ENCODE peak calls at places on chromosomes 13 and 19, in four cellular contexts. One of them, this sample, is unnamed.

GRCh38 chr13:110106726-110107125 is 200.2 kb downstream of the COL4A1 start:
- DNase-seq in GM12878: no peak
- DNase-seq in H1: no peak
- DNase-seq in K562: no peak
- DNase-seq in this sample: no peak

GRCh38 chr19:31402931-31403330 is 53.7 kb upstream of the TSHZ3 start:
- DNase-seq in GM12878: no peak
- DNase-seq in H1: no peak
- DNase-seq in K562: no peak
- DNase-seq in this sample: no peak

GRCh38 chr13:43132911-43133310 is 109.5 kb downstream of the DNAJC15 start:
- DNase-seq in GM12878: no peak
- DNase-seq in H1: no peak
- DNase-seq in K562: no peak
- DNase-seq in this sample: no peak

GRCh38 chr13:65347420-65348030 is 1882.6 kb downstream of the PCDH9 start:
- DNase-seq in GM12878: no peak
- DNase-seq in H1: no peak
- DNase-seq in K562: no peak
- DNase-seq in this sample: no peak

GRCh38 chr19:51799311-51799997 is 4.5 kb downstream of the FPR3 start:
- DNase-seq in GM12878: no peak
- DNase-seq in H1: no peak
- DNase-seq in K562: peak; percentile 88
- DNase-seq in this sample: peak; percentile 94

GRCh38 chr13:91132381-91132780 is 215.1 kb upstream of the MIR17HG start:
- DNase-seq in GM12878: no peak
- DNase-seq in H1: no peak
- DNase-seq in K562: no peak
- DNase-seq in this sample: no peak

GRCh38 chr19:6340493-6341201 is 7.2 kb upstream of the ACER1 start:
- DNase-seq in GM12878: no peak
- DNase-seq in H1: no peak
- DNase-seq in K562: peak; percentile 29
- DNase-seq in this sample: no peak

GRCh38 chr19:55454787-55455243 is 6.6 kb downstream of the ISOC2 start:
- DNase-seq in GM12878: no peak
- DNase-seq in H1: no peak
- DNase-seq in K562: peak; percentile 77
- DNase-seq in this sample: peak; percentile 22

GRCh38 chr19:18650048-18650435 is 13.2 kb downstream of the KLHL26 start:
- DNase-seq in GM12878: no peak
- DNase-seq in H1: no peak
- DNase-seq in K562: no peak
- DNase-seq in this sample: peak; percentile 61

GRCh38 chr19:1286451-1286858 is 782 bp downstream of the EFNA2 start:
- DNase-seq in GM12878: no peak
- DNase-seq in H1: no peak
- DNase-seq in K562: no peak
- DNase-seq in this sample: no peak

GRCh38 chr19:56732974-56733373 is 61.4 kb upstream of the ZNF835 start:
- DNase-seq in GM12878: no peak
- DNase-seq in H1: no peak
- DNase-seq in K562: no peak
- DNase-seq in this sample: no peak

GRCh38 chr13:59464926-59465325 is 698.8 kb downstream of the DIAPH3 start:
- DNase-seq in GM12878: no peak
- DNase-seq in H1: no peak
- DNase-seq in K562: no peak
- DNase-seq in this sample: no peak

GRCh38 chr13:99179460-99179859 is 21.2 kb upstream of the UBAC2 start:
- DNase-seq in GM12878: no peak
- DNase-seq in H1: no peak
- DNase-seq in K562: no peak
- DNase-seq in this sample: no peak

GRCh38 chr19:58572026-58572817 is 913 bp downstream of the MZF1 start:
- DNase-seq in GM12878: no peak
- DNase-seq in H1: no peak
- DNase-seq in K562: no peak
- DNase-seq in this sample: no peak

GRCh38 chr13:59261928-59262488 is 901.7 kb downstream of the DIAPH3 start:
- DNase-seq in GM12878: no peak
- DNase-seq in H1: no peak
- DNase-seq in K562: peak; percentile 12
- DNase-seq in this sample: peak; percentile 12

GRCh38 chr19:5225486-5226345 is 114.9 kb downstream of the PTPRS start:
- DNase-seq in GM12878: no peak
- DNase-seq in H1: no peak
- DNase-seq in K562: peak; percentile 54
- DNase-seq in this sample: no peak

GRCh38 chr13:42047561-42048322 is 706 bp upstream of the DGKH start:
- DNase-seq in GM12878: peak; percentile 8
- DNase-seq in H1: no peak
- DNase-seq in K562: peak; percentile 54
- DNase-seq in this sample: peak; percentile 70

GRCh38 chr19:18597809-18598660 is 8.6 kb downstream of the CRLF1 start:
- DNase-seq in GM12878: no peak
- DNase-seq in H1: no peak
- DNase-seq in K562: no peak
- DNase-seq in this sample: no peak

GRCh38 chr13:74036373-74036772 is 97.8 kb downstream of the KLF12 start:
- DNase-seq in GM12878: no peak
- DNase-seq in H1: peak; percentile 27
- DNase-seq in K562: no peak
- DNase-seq in this sample: no peak

GRCh38 chr13:113179374-113180230 is 21.2 kb downstream of the PROZ start:
- DNase-seq in GM12878: no peak
- DNase-seq in H1: no peak
- DNase-seq in K562: peak; percentile 43
- DNase-seq in this sample: peak; percentile 82

GRCh38 chr13:112136095-112136494 is 69.1 kb downstream of the SOX1 start:
- DNase-seq in GM12878: no peak
- DNase-seq in H1: no peak
- DNase-seq in K562: no peak
- DNase-seq in this sample: no peak

GRCh38 chr13:30679483-30680330 is 55.6 kb upstream of the ALOX5AP start:
- DNase-seq in GM12878: no peak
- DNase-seq in H1: no peak
- DNase-seq in K562: no peak
- DNase-seq in this sample: peak; percentile 41

GRCh38 chr13:71610876-71611275 is 256.1 kb downstream of the DACH1 start:
- DNase-seq in GM12878: no peak
- DNase-seq in H1: no peak
- DNase-seq in K562: no peak
- DNase-seq in this sample: no peak

GRCh38 chr13:96958286-96958891 is 35.9 kb downstream of the OXGR1 start:
- DNase-seq in GM12878: no peak
- DNase-seq in H1: no peak
- DNase-seq in K562: peak; percentile 16
- DNase-seq in this sample: peak; percentile 13

GRCh38 chr13:20418953-20419352 is 106.7 kb downstream of the CRYL1 start:
- DNase-seq in GM12878: no peak
- DNase-seq in H1: no peak
- DNase-seq in K562: no peak
- DNase-seq in this sample: no peak

GRCh38 chr13:25727250-25727649 is 324.6 kb downstream of the SHISA2 start:
- DNase-seq in GM12878: no peak
- DNase-seq in H1: no peak
- DNase-seq in K562: no peak
- DNase-seq in this sample: no peak

GRCh38 chr19:52566588-52566987 is 3.5 kb upstream of the ZNF701 start:
- DNase-seq in GM12878: no peak
- DNase-seq in H1: no peak
- DNase-seq in K562: peak; percentile 34
- DNase-seq in this sample: peak; percentile 84

GRCh38 chr19:37943480-37943879 is 36.5 kb downstream of the SIPA1L3 start:
- DNase-seq in GM12878: no peak
- DNase-seq in H1: no peak
- DNase-seq in K562: peak; percentile 81
- DNase-seq in this sample: no peak

GRCh38 chr13:74040200-74040599 is 94.0 kb downstream of the KLF12 start:
- DNase-seq in GM12878: no peak
- DNase-seq in H1: peak; percentile 58
- DNase-seq in K562: peak; percentile 14
- DNase-seq in this sample: peak; percentile 31

GRCh38 chr19:39846678-39847486 is 703 bp upstream of the FBL start:
- DNase-seq in GM12878: no peak
- DNase-seq in H1: no peak
- DNase-seq in K562: peak; percentile 91
- DNase-seq in this sample: no peak

GRCh38 chr19:1512671-1513491 is at the start of gene ADAMTSL5:
- DNase-seq in GM12878: no peak
- DNase-seq in H1: no peak
- DNase-seq in K562: peak; percentile 91
- DNase-seq in this sample: peak; percentile 28

GRCh38 chr19:38695832-38696732 is 48.2 kb downstream of the CAPN12 start:
- DNase-seq in GM12878: no peak
- DNase-seq in H1: no peak
- DNase-seq in K562: no peak
- DNase-seq in this sample: no peak

GRCh38 chr19:40143612-40144011 is 47.6 kb upstream of the MAP3K10 start:
- DNase-seq in GM12878: no peak
- DNase-seq in H1: no peak
- DNase-seq in K562: no peak
- DNase-seq in this sample: no peak

GRCh38 chr19:51025809-51026553 is 435 bp downstream of the KLK11 start:
- DNase-seq in GM12878: no peak
- DNase-seq in H1: no peak
- DNase-seq in K562: no peak
- DNase-seq in this sample: no peak

GRCh38 chr13:111944171-111944583 is 122.8 kb upstream of the SOX1 start:
- DNase-seq in GM12878: no peak
- DNase-seq in H1: no peak
- DNase-seq in K562: no peak
- DNase-seq in this sample: no peak

GRCh38 chr13:50353651-50354415 is 338.6 kb downstream of the KCNRG start:
- DNase-seq in GM12878: no peak
- DNase-seq in H1: no peak
- DNase-seq in K562: no peak
- DNase-seq in this sample: peak; percentile 62
- TF ChIP-seq CHD1 in GM12878: no peak
- TF ChIP-seq CHD1 in H1: no peak
- TF ChIP-seq CHD1 in K562: no peak
- TF ChIP-seq CHD1 in this sample: no peak

DNA sequence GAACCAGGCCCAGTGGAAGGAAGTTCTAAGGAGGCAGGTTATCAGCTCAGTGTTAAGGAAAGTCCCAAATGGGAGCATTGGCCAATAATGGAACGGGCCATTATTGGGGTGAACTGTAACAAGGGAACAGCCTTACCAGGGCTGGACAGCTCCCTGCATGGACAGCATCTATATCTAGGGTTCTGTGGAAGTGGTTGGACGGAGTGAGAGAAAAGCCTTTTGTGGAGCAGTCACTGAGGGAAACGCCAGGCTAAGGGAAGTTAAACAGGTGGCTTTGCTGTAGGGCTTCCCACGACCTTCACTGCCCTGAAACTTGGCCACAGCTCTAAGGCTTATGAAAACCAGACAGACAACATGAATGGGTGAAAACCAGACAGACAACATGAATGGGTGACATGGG is 17.0 kb downstream of the POU2F2 start:
- DNase-seq in GM12878: no peak
- DNase-seq in H1: no peak
- DNase-seq in K562: no peak
- DNase-seq in this sample: peak; percentile 68
- TF ChIP-seq CHD1 in GM12878: no peak
- TF ChIP-seq CHD1 in H1: no peak
- TF ChIP-seq CHD1 in K562: no peak
- TF ChIP-seq CHD1 in this sample: no peak

GRCh38 chr19:27748551-27749152 is 1464.3 kb downstream of the UQCRFS1 start:
- DNase-seq in GM12878: no peak
- DNase-seq in H1: no peak
- DNase-seq in K562: no peak
- DNase-seq in this sample: peak; percentile 14
- TF ChIP-seq CHD1 in GM12878: no peak
- TF ChIP-seq CHD1 in H1: no peak
- TF ChIP-seq CHD1 in K562: no peak
- TF ChIP-seq CHD1 in this sample: no peak

DNA sequence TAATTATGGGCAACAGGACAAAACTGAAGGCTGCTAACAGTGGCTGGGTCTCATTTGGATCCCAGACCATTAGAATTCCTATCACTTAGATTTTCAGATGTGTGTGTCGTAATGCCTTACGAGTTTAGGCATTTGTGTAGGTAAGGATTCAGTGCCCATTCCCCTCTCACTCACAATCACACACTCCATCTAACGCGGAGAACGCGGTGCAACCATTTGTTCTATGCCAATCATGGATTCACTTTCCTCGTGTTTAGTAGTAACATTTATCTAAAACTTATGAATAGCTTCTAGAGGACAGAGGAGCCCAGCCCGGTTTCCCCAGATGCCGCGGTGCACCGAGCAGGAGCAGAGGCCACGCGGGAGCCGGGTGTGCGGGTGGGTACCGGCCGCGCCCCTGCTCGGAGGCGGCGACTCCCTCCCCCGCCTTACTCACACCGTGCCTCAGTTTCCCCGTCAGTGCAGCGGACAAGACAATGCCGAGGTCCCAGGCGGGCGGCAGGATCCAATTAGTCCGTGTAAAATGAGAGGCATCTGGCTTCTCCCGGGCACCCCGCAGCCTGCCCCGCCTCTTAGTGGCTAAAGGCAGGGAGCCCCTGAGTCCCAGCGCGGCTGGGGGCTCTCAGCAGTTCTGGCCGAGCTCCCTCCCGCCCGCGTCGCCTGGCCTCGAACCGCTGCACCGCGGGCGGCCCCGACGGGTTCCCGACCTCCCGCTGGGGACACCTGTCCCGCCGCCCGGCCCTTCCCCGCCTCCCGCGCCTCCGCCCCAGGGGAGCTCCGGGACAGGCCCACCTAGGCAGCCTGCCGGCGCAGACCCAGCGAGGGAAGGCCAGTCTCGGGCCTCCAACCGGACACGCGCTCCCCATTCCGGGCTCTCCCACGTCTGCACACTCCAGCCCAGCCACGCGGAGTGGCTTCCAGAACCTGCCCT is 5.9 kb upstream of the C1QTNF9B start:
- DNase-seq in GM12878: no peak
- DNase-seq in H1: no peak
- DNase-seq in K562: no peak
- DNase-seq in this sample: no peak
- TF ChIP-seq CHD1 in GM12878: no peak
- TF ChIP-seq CHD1 in H1: no peak
- TF ChIP-seq CHD1 in K562: no peak
- TF ChIP-seq CHD1 in this sample: no peak

GRCh38 chr19:23070353-23070781 is 46.5 kb upstream of the ZNF730 start:
- DNase-seq in GM12878: no peak
- DNase-seq in H1: peak; percentile 51
- DNase-seq in K562: peak; percentile 35
- DNase-seq in this sample: peak; percentile 15
- TF ChIP-seq CHD1 in GM12878: no peak
- TF ChIP-seq CHD1 in H1: no peak
- TF ChIP-seq CHD1 in K562: no peak
- TF ChIP-seq CHD1 in this sample: no peak

GRCh38 chr19:15101479-15102082 is 5.6 kb upstream of the SYDE1 start:
- DNase-seq in GM12878: no peak
- DNase-seq in H1: no peak
- DNase-seq in K562: peak; percentile 53
- DNase-seq in this sample: peak; percentile 56
- TF ChIP-seq CHD1 in GM12878: no peak
- TF ChIP-seq CHD1 in H1: no peak
- TF ChIP-seq CHD1 in K562: no peak
- TF ChIP-seq CHD1 in this sample: no peak

This sample was measured in IMR-90.